ENCODE peak calls at places on chromosomes 11 and 22, in eight cellular contexts. One of them, this sample, is unnamed.

GRCh38 chr11:114386545-114386944 is 13.8 kb downstream of the C11orf71 start:
- DNase-seq in CD8-positive, alpha-beta T cell: no peak
- DNase-seq in psoas muscle: no peak
- DNase-seq in HL-60: no peak
- DNase-seq in WERI-Rb-1: no peak
- DNase-seq in heart right ventricle: no peak
- DNase-seq in SK-N-SH: no peak
- DNase-seq in ovary: no peak
- DNase-seq in this sample: no peak

GRCh38 chr22:44530569-44530968 is 32.5 kb upstream of the RTL6 start:
- DNase-seq in CD8-positive, alpha-beta T cell: no peak
- DNase-seq in psoas muscle: no peak
- DNase-seq in HL-60: no peak
- DNase-seq in WERI-Rb-1: no peak
- DNase-seq in heart right ventricle: no peak
- DNase-seq in SK-N-SH: no peak
- DNase-seq in ovary: no peak
- DNase-seq in this sample: no peak

GRCh38 chr22:33271390-33272161 is 213.4 kb upstream of the SYN3 start:
- DNase-seq in CD8-positive, alpha-beta T cell: no peak
- DNase-seq in psoas muscle: peak; percentile 56
- DNase-seq in HL-60: no peak
- DNase-seq in WERI-Rb-1: no peak
- DNase-seq in heart right ventricle: peak; percentile 68
- DNase-seq in SK-N-SH: no peak
- DNase-seq in ovary: peak; percentile 44
- DNase-seq in this sample: no peak

GRCh38 chr11:99370557-99371200 is 349.9 kb downstream of the CNTN5 start:
- DNase-seq in CD8-positive, alpha-beta T cell: no peak
- DNase-seq in psoas muscle: peak; percentile 28
- DNase-seq in HL-60: no peak
- DNase-seq in WERI-Rb-1: no peak
- DNase-seq in heart right ventricle: peak; percentile 40
- DNase-seq in SK-N-SH: no peak
- DNase-seq in ovary: no peak
- DNase-seq in this sample: no peak

GRCh38 chr22:50292643-50293440 is 14.6 kb downstream of the PLXNB2 start:
- DNase-seq in CD8-positive, alpha-beta T cell: peak; percentile 22
- DNase-seq in psoas muscle: no peak
- DNase-seq in HL-60: no peak
- DNase-seq in WERI-Rb-1: no peak
- DNase-seq in heart right ventricle: no peak
- DNase-seq in SK-N-SH: no peak
- DNase-seq in ovary: no peak
- DNase-seq in this sample: no peak

GRCh38 chr11:9302448-9302847 is 11.9 kb downstream of the TMEM41B start:
- DNase-seq in CD8-positive, alpha-beta T cell: no peak
- DNase-seq in psoas muscle: no peak
- DNase-seq in HL-60: no peak
- DNase-seq in WERI-Rb-1: no peak
- DNase-seq in heart right ventricle: no peak
- DNase-seq in SK-N-SH: no peak
- DNase-seq in ovary: no peak
- DNase-seq in this sample: no peak

GRCh38 chr22:19422440-19423301 is 8.9 kb downstream of the HIRA start:
- DNase-seq in CD8-positive, alpha-beta T cell: no peak
- DNase-seq in psoas muscle: no peak
- DNase-seq in HL-60: no peak
- DNase-seq in WERI-Rb-1: no peak
- DNase-seq in heart right ventricle: no peak
- DNase-seq in SK-N-SH: no peak
- DNase-seq in ovary: no peak
- DNase-seq in this sample: no peak

GRCh38 chr11:111018571-111018970 is 227.0 kb upstream of the POU2AF2 start:
- DNase-seq in CD8-positive, alpha-beta T cell: no peak
- DNase-seq in psoas muscle: no peak
- DNase-seq in HL-60: peak; percentile 32
- DNase-seq in WERI-Rb-1: no peak
- DNase-seq in heart right ventricle: no peak
- DNase-seq in SK-N-SH: no peak
- DNase-seq in ovary: no peak
- DNase-seq in this sample: no peak

GRCh38 chr11:134944986-134945385 is 532.9 kb upstream of the B3GAT1 start:
- DNase-seq in CD8-positive, alpha-beta T cell: no peak
- DNase-seq in psoas muscle: no peak
- DNase-seq in HL-60: no peak
- DNase-seq in WERI-Rb-1: no peak
- DNase-seq in heart right ventricle: no peak
- DNase-seq in SK-N-SH: no peak
- DNase-seq in ovary: no peak
- DNase-seq in this sample: no peak

GRCh38 chr22:24901448-24901847 is 45.0 kb downstream of the LHFPL7 start:
- DNase-seq in CD8-positive, alpha-beta T cell: no peak
- DNase-seq in psoas muscle: no peak
- DNase-seq in HL-60: no peak
- DNase-seq in WERI-Rb-1: no peak
- DNase-seq in heart right ventricle: no peak
- DNase-seq in SK-N-SH: no peak
- DNase-seq in ovary: no peak
- DNase-seq in this sample: no peak

GRCh38 chr11:120188831-120189455 is 21.9 kb upstream of the OAF start:
- DNase-seq in CD8-positive, alpha-beta T cell: no peak
- DNase-seq in psoas muscle: no peak
- DNase-seq in HL-60: no peak
- DNase-seq in WERI-Rb-1: no peak
- DNase-seq in heart right ventricle: no peak
- DNase-seq in SK-N-SH: no peak
- DNase-seq in ovary: peak; percentile 11
- DNase-seq in this sample: no peak

GRCh38 chr11:36469063-36469462 is 41.0 kb downstream of the TRAF6 start:
- DNase-seq in CD8-positive, alpha-beta T cell: no peak
- DNase-seq in psoas muscle: no peak
- DNase-seq in HL-60: no peak
- DNase-seq in WERI-Rb-1: peak; percentile 44
- DNase-seq in heart right ventricle: no peak
- DNase-seq in SK-N-SH: no peak
- DNase-seq in ovary: no peak
- DNase-seq in this sample: no peak

GRCh38 chr22:49958961-49959781 is 1.4 kb upstream of the PIM3 start:
- DNase-seq in CD8-positive, alpha-beta T cell: no peak
- DNase-seq in psoas muscle: peak; percentile 18
- DNase-seq in HL-60: no peak
- DNase-seq in WERI-Rb-1: no peak
- DNase-seq in heart right ventricle: peak; percentile 26
- DNase-seq in SK-N-SH: no peak
- DNase-seq in ovary: peak; percentile 50
- DNase-seq in this sample: no peak

GRCh38 chr11:111702623-111703022 is 63.6 kb downstream of the PPP2R1B start:
- DNase-seq in CD8-positive, alpha-beta T cell: no peak
- DNase-seq in psoas muscle: no peak
- DNase-seq in HL-60: no peak
- DNase-seq in WERI-Rb-1: no peak
- DNase-seq in heart right ventricle: no peak
- DNase-seq in SK-N-SH: no peak
- DNase-seq in ovary: no peak
- DNase-seq in this sample: no peak

GRCh38 chr11:117621226-117621625 is 175.8 kb downstream of the DSCAML1 start:
- DNase-seq in CD8-positive, alpha-beta T cell: no peak
- DNase-seq in psoas muscle: no peak
- DNase-seq in HL-60: no peak
- DNase-seq in WERI-Rb-1: no peak
- DNase-seq in heart right ventricle: no peak
- DNase-seq in SK-N-SH: no peak
- DNase-seq in ovary: no peak
- DNase-seq in this sample: no peak

GRCh38 chr11:130553306-130553705 is 104.9 kb downstream of the ADAMTS15 start:
- DNase-seq in CD8-positive, alpha-beta T cell: no peak
- DNase-seq in psoas muscle: no peak
- DNase-seq in HL-60: no peak
- DNase-seq in WERI-Rb-1: no peak
- DNase-seq in heart right ventricle: no peak
- DNase-seq in SK-N-SH: no peak
- DNase-seq in ovary: no peak
- DNase-seq in this sample: no peak

GRCh38 chr11:130554241-130555055 is 106.0 kb downstream of the ADAMTS15 start:
- DNase-seq in CD8-positive, alpha-beta T cell: no peak
- DNase-seq in psoas muscle: no peak
- DNase-seq in HL-60: no peak
- DNase-seq in WERI-Rb-1: no peak
- DNase-seq in heart right ventricle: no peak
- DNase-seq in SK-N-SH: no peak
- DNase-seq in ovary: no peak
- DNase-seq in this sample: no peak

GRCh38 chr11:130551388-130551787 is 102.9 kb downstream of the ADAMTS15 start:
- DNase-seq in CD8-positive, alpha-beta T cell: no peak
- DNase-seq in psoas muscle: no peak
- DNase-seq in HL-60: no peak
- DNase-seq in WERI-Rb-1: no peak
- DNase-seq in heart right ventricle: no peak
- DNase-seq in SK-N-SH: no peak
- DNase-seq in ovary: no peak
- DNase-seq in this sample: no peak

GRCh38 chr11:130550984-130551383 is 102.5 kb downstream of the ADAMTS15 start:
- DNase-seq in CD8-positive, alpha-beta T cell: no peak
- DNase-seq in psoas muscle: no peak
- DNase-seq in HL-60: no peak
- DNase-seq in WERI-Rb-1: no peak
- DNase-seq in heart right ventricle: no peak
- DNase-seq in SK-N-SH: no peak
- DNase-seq in ovary: no peak
- DNase-seq in this sample: no peak

GRCh38 chr11:130555251-130555841 is 106.9 kb downstream of the ADAMTS15 start:
- DNase-seq in CD8-positive, alpha-beta T cell: no peak
- DNase-seq in psoas muscle: peak; percentile 48
- DNase-seq in HL-60: no peak
- DNase-seq in WERI-Rb-1: no peak
- DNase-seq in heart right ventricle: no peak
- DNase-seq in SK-N-SH: no peak
- DNase-seq in ovary: no peak
- DNase-seq in this sample: no peak
- H3K27ac ChIP-seq in CD8-positive, alpha-beta T cell: no peak overlapping the region
- H3K27ac ChIP-seq in psoas muscle: no peak overlapping the region
- H3K27ac ChIP-seq in HL-60: no peak overlapping the region
- H3K27ac ChIP-seq in WERI-Rb-1: no peak overlapping the region
- H3K27ac ChIP-seq in heart right ventricle: no peak overlapping the region
- H3K27ac ChIP-seq in SK-N-SH: no peak overlapping the region
- H3K27ac ChIP-seq in ovary: no peak overlapping the region
- H3K27ac ChIP-seq in this sample: no peak overlapping the region

DNA sequence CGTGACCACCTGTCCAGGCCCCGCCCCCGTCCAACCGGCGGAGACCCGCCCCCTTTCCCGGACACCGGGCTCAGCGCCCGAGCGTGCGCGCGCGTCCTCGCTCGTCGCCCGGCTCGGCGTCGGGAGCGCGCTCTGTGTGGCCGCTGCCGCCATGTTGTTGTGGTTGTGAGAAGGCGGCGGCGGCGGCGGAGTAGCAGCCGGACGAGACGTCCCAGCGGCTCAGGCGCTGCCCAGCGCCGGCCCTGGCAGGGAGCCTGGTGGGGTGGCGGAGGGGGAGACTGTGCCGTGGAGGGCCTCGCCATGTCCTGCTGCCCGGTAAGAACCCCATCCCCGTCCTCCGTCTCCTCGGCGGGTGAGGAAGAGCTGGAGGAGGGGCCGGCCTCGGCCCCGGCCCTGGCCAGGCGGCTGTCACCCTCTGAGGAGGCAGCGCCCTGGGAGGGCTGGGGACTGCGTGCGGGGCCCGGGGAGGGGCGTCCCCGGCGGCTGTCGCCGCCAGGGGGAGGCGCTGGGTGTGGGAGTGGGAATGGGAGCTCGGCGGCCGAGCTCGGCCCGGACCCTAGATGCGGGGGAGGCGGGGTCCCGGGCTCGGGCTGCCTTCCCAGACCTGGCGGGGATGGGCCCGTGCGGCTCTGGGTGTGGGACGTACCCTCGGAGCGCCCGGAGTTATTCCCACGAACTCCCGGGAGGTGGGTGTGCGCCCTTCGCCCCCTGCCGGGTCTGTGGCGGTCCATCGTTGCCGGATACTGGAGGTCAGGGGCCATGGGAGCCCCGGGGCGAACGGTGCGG is at the start of gene MTMR3:
- DNase-seq in CD8-positive, alpha-beta T cell: peak; percentile 93
- DNase-seq in psoas muscle: peak; percentile 94
- DNase-seq in HL-60: peak; percentile 77
- DNase-seq in WERI-Rb-1: peak; percentile 94
- DNase-seq in heart right ventricle: peak; percentile 96
- DNase-seq in SK-N-SH: peak; percentile 90
- DNase-seq in ovary: peak; percentile 95
- DNase-seq in this sample: peak; percentile 36
- TF ChIP-seq CTCF in CD8-positive, alpha-beta T cell: peak; percentile 52
- TF ChIP-seq CTCF in psoas muscle: peak; percentile 44
- TF ChIP-seq CTCF in HL-60: no peak
- TF ChIP-seq CTCF in WERI-Rb-1: peak; percentile 63
- TF ChIP-seq CTCF in heart right ventricle: peak; percentile 52
- TF ChIP-seq CTCF in SK-N-SH: peak; percentile 52
- TF ChIP-seq CTCF in ovary: no peak
- TF ChIP-seq CTCF in this sample: peak; percentile 49

DNA sequence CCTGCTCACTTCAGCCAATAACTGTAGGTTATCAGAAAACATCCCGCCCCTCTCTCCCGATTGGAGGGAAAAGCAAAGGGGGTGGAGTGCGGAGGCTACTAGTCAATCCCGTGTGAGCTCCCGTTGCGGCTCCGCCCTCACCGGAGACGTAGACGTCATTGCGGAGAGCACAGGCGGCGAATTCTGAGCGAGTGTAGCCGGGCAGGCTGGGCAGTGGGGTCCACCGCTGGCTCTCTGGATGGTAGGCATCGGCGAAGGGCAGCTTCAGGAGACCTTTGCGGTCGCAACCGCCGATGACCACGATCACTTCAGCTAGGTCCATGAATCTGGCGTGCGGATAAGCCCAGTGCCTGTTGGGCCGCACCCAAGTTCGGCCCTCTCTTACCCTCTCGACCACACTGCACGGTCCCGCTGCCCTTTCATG is 4.7 kb downstream of the KLHL35 start:
- DNase-seq in CD8-positive, alpha-beta T cell: peak; percentile 72
- DNase-seq in psoas muscle: peak; percentile 89
- DNase-seq in HL-60: no peak
- DNase-seq in WERI-Rb-1: peak; percentile 44
- DNase-seq in heart right ventricle: peak; percentile 84
- DNase-seq in SK-N-SH: peak; percentile 99
- DNase-seq in ovary: peak; percentile 87
- DNase-seq in this sample: peak; percentile 11
- H3K27ac ChIP-seq in CD8-positive, alpha-beta T cell: no peak overlapping the region
- H3K27ac ChIP-seq in psoas muscle: peak overlapping the region; percentile 46
- H3K27ac ChIP-seq in HL-60: no peak overlapping the region
- H3K27ac ChIP-seq in WERI-Rb-1: peak overlapping the region; percentile 7
- H3K27ac ChIP-seq in heart right ventricle: no peak overlapping the region
- H3K27ac ChIP-seq in SK-N-SH: peak overlapping the region; percentile 53
- H3K27ac ChIP-seq in ovary: no peak overlapping the region
- H3K27ac ChIP-seq in this sample: peak overlapping the region; percentile 42

DNA sequence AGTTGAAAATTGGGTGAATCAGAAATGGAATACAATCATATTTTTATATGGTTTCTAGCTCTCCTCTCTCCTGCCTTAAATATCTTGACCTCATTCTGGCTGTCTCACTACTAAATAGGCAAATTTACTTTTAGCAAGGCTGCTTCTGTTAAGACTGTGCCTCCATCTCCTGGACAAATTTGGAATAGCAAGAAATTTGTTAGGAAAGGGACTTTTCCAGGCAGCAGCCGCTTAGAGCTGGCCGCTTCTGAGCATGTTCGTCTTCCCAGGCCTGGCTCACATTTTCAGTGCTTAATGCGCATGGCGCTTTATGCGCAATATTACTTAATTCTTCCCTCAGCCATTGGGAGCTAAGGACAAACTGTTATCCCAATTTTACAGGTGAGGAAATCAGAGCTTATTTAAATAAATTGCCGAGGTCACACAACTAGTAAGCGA is 1.7 kb upstream of the PEX26 start:
- DNase-seq in CD8-positive, alpha-beta T cell: peak; percentile 22
- DNase-seq in psoas muscle: peak; percentile 62
- DNase-seq in HL-60: peak; percentile 63
- DNase-seq in WERI-Rb-1: peak; percentile 40
- DNase-seq in heart right ventricle: peak; percentile 38
- DNase-seq in SK-N-SH: peak; percentile 72
- DNase-seq in ovary: peak; percentile 75
- DNase-seq in this sample: no peak
- TF ChIP-seq CTCF in CD8-positive, alpha-beta T cell: peak; percentile 72
- TF ChIP-seq CTCF in psoas muscle: peak; percentile 95
- TF ChIP-seq CTCF in HL-60: peak; percentile 57
- TF ChIP-seq CTCF in WERI-Rb-1: peak; percentile 58
- TF ChIP-seq CTCF in heart right ventricle: peak; percentile 92
- TF ChIP-seq CTCF in SK-N-SH: peak; percentile 92
- TF ChIP-seq CTCF in ovary: peak; percentile 70
- TF ChIP-seq CTCF in this sample: peak; percentile 87

This sample was measured in esophagus squamous epithelium.